ENCODE peak calls at places on chromosomes 13 and 19, in four cellular contexts. Q is A549, I is lower leg skin, O is right lobe of liver. F is an unnamed sample.

GRCh38 chr19:7010722-7011593 is 10.3 kb downstream of the MBD3L2B start:
- DNase-seq in Q (no peak), I (no peak), O (no peak), F (no peak)

GRCh38 chr19:29004796-29005195 is 208.2 kb downstream of the UQCRFS1 start:
- DNase-seq in O (no peak), Q (no peak), I (no peak), F (no peak)

GRCh38 chr19:40150170-40150569 is 41.1 kb upstream of the MAP3K10 start:
- DNase-seq in Q (no peak), O (no peak), I (peak), F (no peak)

GRCh38 chr13:93724187-93724586 is 497.6 kb downstream of the GPC6 start:
- DNase-seq in Q (no peak), I (no peak), O (no peak), F (no peak)

GRCh38 chr19:39941615-39942507 is 7.4 kb upstream of the FCGBP start:
- DNase-seq in I (no peak), Q (no peak), O (no peak), F (no peak)

GRCh38 chr13:36907801-36908200 is 12.2 kb downstream of the SMAD9 start:
- DNase-seq in Q (no peak), O (no peak), I (no peak), F (no peak)

GRCh38 chr19:17952041-17952976 is 14.6 kb upstream of the KCNN1 start:
- DNase-seq in Q (no peak), O (no peak), I (no peak), F (no peak)

GRCh38 chr13:21120191-21120590 is 56.2 kb downstream of the SKA3 start:
- DNase-seq in O (no peak), I (no peak), Q (no peak), F (no peak)

GRCh38 chr19:40589723-40590429 is 11.3 kb upstream of the LTBP4 start:
- DNase-seq in Q (no peak), O (no peak), I (no peak), F (no peak)

GRCh38 chr13:22194106-22194810 is 523.4 kb downstream of the FGF9 start:
- DNase-seq in I (no peak), Q (no peak), O (no peak), F (no peak)

GRCh38 chr19:53660584-53660983 is 28.8 kb downstream of the DPRX start:
- DNase-seq in Q (no peak), O (no peak), I (no peak), F (no peak)

GRCh38 chr13:113064534-113065405 is 40.8 kb upstream of the F7 start:
- DNase-seq in I (no peak), Q (peak), O (no peak), F (peak)

GRCh38 chr19:3262362-3262761 is 37.9 kb downstream of the CELF5 start:
- DNase-seq in Q (no peak), O (no peak), I (no peak), F (no peak)
- TF ChIP-seq POLR2A in Q (no peak), O (no peak), I (no peak), F (no peak)

DNA sequence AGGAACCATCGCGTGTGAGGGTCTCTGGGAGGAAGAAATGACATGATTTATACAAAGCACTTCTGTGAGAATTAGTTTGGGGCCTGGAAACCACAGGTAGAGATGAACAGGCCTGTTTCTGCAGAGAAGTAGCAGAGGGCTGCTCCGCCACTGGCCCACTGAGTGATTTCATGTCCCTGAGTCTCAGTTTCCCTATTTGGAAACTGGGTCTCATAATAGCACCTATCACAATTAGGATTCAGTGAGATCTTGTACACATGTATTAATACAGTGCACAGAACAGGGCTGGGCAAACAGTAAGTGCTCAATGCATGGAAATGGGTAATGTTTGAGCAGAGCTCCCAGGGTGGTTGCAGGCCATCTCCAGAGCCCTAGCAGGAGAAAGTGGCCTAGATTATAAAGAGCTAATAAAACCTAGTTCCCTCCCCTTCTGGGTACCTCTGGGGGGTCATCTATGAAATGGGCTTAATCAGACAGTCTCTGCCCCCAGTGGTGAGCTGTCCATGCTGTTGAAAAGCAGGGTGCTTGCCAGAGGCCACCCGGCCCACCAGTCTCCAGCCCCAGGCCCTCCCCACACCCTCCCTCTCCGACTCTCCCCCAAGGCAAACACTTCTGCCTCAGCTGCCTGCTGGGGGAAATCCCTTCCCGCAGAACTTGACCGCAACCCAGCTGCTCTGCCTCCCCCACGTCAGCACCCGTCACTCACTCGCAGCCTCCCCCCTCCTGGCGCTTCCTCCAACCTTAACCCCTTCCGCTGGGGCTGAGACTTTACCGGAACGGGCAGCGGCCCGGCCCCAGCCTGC is 4.5 kb downstream of the BCL3 start:
- DNase-seq in O (peak), Q (peak), I (peak), F (peak)
- TF ChIP-seq POLR2A in O (peak), Q (no peak), I (no peak), F (no peak)

DNA sequence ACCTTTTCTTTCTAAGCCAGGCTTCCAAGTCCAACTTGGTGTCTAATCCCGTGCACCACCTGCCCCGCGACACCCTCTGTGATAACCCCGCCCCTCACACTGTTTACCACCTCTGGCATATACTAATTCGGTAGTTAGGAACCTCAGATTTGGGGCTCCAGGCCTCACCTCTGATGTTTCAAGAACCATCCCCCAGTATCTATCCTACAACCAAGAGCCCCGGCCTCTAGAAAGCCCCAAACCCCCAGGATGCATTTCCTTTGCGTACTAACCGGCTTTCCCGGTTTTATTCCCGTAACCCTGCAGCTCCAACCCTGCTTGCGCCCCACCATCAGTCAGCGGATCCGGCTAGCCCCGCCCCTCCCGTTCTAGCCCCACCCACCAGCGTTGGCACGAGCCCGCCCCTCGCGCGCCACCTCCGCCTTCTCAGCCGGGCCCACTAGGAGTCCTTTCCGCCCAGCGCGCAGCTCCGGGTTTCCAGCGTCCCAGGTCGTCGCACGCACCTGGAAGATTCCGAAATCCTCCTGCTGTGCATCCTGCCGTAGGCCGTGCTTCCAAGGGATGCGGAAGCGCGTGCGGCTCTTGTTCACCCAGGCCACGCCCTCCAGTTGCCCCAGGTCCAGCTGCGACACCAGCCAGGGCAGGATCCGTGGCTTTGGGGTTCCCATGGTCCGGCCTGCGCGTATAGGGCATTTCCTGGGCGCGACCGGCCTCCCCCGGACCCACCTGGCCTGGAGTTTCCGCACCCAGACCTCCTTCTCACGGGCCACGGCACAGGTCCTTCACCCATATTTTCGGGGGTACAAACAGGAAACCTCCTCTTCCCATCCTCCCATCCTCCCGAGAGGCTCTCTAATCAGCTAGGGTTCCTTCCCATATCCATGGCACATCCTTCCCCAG is 1.2 kb downstream of the IRF3 start:
- DNase-seq in Q (peak), I (peak), O (peak), F (peak)
- TF ChIP-seq POLR2A in Q (peak), I (no peak), O (peak), F (peak)

DNA sequence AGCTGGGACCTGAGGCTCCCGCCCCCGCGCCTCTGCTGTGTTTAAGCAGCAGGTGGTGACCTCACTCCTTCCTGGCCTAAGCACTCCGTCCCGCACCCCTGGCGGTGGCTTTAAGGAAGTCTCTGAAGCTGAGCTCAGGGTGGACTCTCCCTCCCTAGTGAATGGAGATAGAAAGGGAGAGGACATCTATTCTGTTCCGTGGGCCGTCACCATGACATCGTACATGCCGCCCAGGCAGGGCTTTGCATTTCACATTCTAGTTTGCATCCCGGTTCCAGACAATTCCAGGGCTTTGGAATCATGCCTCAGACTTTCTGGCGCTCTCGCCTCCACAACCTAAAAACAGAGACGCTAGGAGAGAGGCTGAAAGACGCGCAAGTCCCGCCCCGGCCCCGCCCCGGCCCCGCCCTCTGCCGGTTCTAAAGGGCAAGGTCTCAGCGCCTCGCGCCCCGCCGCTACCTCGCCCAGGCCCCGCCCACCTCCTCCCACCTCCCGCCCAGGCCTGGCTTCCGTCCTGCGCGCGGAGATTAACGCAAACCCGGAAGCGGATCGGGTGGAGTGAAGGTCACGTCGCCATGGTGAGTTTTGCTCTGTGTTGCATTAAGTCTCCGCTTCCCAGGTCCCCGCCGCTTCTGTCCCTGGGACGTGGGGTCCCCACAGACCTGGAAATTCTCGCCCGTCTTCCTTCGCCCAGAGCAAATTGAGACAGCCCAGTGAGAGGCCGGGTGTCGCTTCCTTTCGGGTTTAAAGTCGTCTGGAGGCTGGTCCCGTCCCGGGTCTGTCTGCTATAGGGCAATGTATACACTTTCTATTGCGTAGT is at the start of gene ZNF808:
- DNase-seq in I (peak), Q (peak), O (peak), F (peak)
- TF ChIP-seq POLR2A in I (no peak), Q (no peak), O (no peak), F (peak)

GRCh38 chr19:812049-812816 is 9.5 kb downstream of the PLPPR3 start:
- DNase-seq in Q (no peak), O (no peak), I (no peak), F (no peak)
- TF ChIP-seq POLR2A in Q (no peak), O (no peak), I (no peak), F (no peak)

DNA sequence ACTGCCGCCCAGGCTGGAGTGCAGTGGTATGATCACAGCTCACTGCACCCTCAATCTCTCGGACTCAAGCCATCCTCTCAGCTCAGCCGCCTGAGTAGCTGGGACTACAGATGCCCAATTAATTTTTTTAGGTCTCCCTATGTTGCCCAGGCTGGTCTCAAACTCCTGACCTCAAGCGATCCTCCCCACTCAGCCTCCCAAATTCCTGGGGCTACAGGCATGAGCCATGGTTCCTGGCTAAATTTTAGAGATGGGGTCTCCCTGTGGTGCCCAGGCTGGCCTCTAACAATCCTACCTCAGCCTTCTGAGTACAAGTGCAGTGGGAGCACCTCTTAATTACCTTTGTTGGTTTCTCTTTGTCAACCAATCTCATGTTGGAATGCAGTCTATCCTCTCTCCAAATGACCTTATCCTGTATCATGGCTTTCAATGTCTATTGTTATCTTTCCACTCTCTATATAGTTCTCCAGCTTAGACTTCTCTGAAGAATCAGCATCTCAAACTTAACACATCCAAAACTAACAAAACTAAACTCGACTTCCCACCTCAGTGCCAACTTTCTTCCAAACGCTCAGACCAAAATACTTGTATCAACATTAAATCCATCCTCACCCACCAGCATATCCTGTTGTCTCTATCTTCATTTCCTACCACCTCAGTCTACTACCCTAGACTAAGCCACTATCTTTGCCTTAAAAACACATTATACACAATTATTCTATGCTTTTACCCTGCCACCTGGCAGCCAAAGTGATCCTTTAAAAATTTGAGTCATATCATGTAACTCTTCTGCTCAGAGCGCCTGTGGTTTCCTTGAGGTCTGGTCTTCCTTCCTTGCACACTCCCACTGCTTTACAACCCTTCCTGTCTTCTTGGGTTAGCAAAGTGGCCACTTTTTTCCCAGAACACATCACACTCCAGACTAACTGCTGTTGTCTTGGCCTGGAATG is 6.7 kb downstream of the TPT1 start:
- DNase-seq in I (no peak), Q (no peak), O (no peak), F (no peak)
- TF ChIP-seq POLR2A in I (no peak), Q (no peak), O (no peak), F (no peak)

GRCh38 chr13:40666058-40666904 is at the start of gene FOXO1:
- DNase-seq in O (peak), Q (peak), I (peak), F (peak)
- TF ChIP-seq POLR2A in O (peak), Q (peak), I (peak), F (peak)

GRCh38 chr13:97139704-97140103 is 82.4 kb upstream of the MBNL2 start:
- DNase-seq in Q (no peak), O (no peak), I (no peak), F (no peak)
- TF ChIP-seq POLR2A in Q (no peak), O (no peak), I (no peak), F (no peak)

DNA sequence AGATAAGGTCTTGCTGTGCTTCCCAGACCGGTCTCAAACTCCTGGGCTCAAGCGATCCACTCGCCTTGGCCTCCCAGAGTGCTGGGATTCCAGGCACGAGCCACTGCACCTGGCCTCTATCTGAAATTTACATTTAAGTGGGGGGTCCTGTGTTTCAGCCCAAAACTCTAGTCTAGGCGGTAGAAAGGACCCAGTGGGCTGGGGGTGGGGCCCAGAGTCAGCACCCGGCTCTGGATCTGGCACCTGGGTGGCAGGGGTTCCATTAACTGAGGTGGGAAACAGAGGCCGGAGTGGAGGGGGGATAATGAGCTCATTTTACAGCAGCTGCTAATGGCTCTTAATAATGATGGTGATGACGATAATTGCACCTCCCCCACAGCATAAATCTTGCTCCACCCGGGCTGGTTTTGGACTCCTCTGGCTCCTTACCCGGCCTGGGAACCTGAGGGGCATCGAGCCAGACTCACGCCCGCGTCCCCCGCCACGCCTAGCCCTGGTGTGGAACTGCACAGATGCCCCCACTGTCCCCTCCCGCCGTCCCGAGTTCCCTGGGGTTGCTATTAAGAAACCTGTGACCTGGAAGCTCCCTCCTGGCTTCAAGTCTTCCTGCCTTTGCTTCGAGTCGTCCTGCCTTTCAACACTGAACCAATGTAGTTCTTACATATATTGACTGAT is 17.8 kb upstream of the KLF2 start:
- DNase-seq in Q (no peak), O (no peak), I (no peak), F (no peak)
- TF ChIP-seq POLR2A in Q (no peak), O (no peak), I (no peak), F (no peak)

F was measured in H54.